ENCODE peak calls at places on chromosomes 12 and 14, in nine cellular contexts. F is dermis microvascular lymphatic vessel endothelial cell; I is BJ; C is immature natural killer cell; L is activated naive CD4-positive, alpha-beta T cell treated with anti-CD3 and anti-CD28 coated beads, Interleukin-2, amount 10 ng/mL, durations not matched to agents 7 days and 5 days; D is CD4-positive, CD25-positive, alpha-beta regulatory T cell; N is CD8-positive, alpha-beta T cell; P is tibial nerve; H is RPMI8226. E is an unnamed sample.

GRCh38 chr14:69039287-69039628 is 60.2 kb upstream of the ACTN1 start:
- DNase-seq in F (peak), I (no peak), C (no peak), L (no peak), D (no peak), N (no peak), P (no peak), H (no peak), E (no peak)

GRCh38 chr14:102927346-102927877 is 4.9 kb downstream of the AMN start:
- DNase-seq in F (no peak), I (no peak), C (no peak), L (no peak), D (no peak), N (no peak), P (no peak), H (no peak), E (no peak)

GRCh38 chr12:84397279-84397678 is 515.3 kb downstream of the SLC6A15 start:
- DNase-seq in F (no peak), I (no peak), C (no peak), L (no peak), D (no peak), N (no peak), P (no peak), H (no peak), E (no peak)

GRCh38 chr12:3418609-3419469 is 72.2 kb upstream of the PRMT8 start:
- DNase-seq in F (no peak), I (no peak), C (no peak), L (no peak), D (no peak), N (no peak), P (no peak), H (no peak), E (no peak)

GRCh38 chr14:52266782-52267181 is 716 bp upstream of the PTGDR start:
- DNase-seq in F (no peak), I (no peak), C (no peak), L (no peak), D (no peak), N (no peak), P (no peak), H (no peak), E (no peak)

GRCh38 chr14:50045039-50045711 is 71.2 kb downstream of the VCPKMT start:
- DNase-seq in F (peak), I (peak), C (peak), L (peak), D (peak), N (peak), P (peak), H (peak), E (peak)

GRCh38 chr14:70882771-70883492 is 24.3 kb upstream of the PCNX1 start:
- DNase-seq in F (peak), I (no peak), C (no peak), L (no peak), D (no peak), N (no peak), P (no peak), H (peak), E (peak)

GRCh38 chr14:82449926-82450325 is 916.3 kb upstream of the SEL1L start:
- DNase-seq in F (no peak), I (no peak), C (no peak), L (no peak), D (no peak), N (no peak), P (no peak), H (no peak), E (no peak)

GRCh38 chr12:94849411-94849976 is 154.0 kb downstream of the NDUFA12 start:
- DNase-seq in F (no peak), I (no peak), C (no peak), L (no peak), D (no peak), N (no peak), P (no peak), H (no peak), E (no peak)

GRCh38 chr12:50620050-50620974 is 115.5 kb downstream of the DIP2B start:
- DNase-seq in F (no peak), I (peak), C (no peak), L (no peak), D (peak), N (no peak), P (no peak), H (no peak), E (peak)

GRCh38 chr12:132286912-132287311 is 42.5 kb downstream of the GALNT9 start:
- DNase-seq in F (no peak), I (no peak), C (no peak), L (no peak), D (no peak), N (no peak), P (no peak), H (no peak), E (no peak)

GRCh38 chr14:56570295-56570694 is 9.3 kb upstream of the TMEM260 start:
- DNase-seq in F (no peak), I (no peak), C (no peak), L (no peak), D (no peak), N (no peak), P (no peak), H (no peak), E (no peak)

GRCh38 chr14:66403183-66403582 is 83.0 kb upstream of the CCDC196 start:
- DNase-seq in F (peak), I (no peak), C (no peak), L (no peak), D (peak), N (no peak), P (no peak), H (peak), E (peak)

GRCh38 chr12:64256166-64256800 is 34.2 kb upstream of the KICS2 start:
- DNase-seq in F (peak), I (no peak), C (peak), L (no peak), D (peak), N (no peak), P (no peak), H (peak), E (peak)

GRCh38 chr12:123091756-123092155 is 59.1 kb downstream of the PITPNM2 start:
- DNase-seq in F (no peak), I (no peak), C (no peak), L (no peak), D (no peak), N (no peak), P (no peak), H (no peak), E (no peak)

GRCh38 chr12:69616025-69616424 is 5.3 kb upstream of the LRRC10 start:
- DNase-seq in F (no peak), I (no peak), C (no peak), L (no peak), D (no peak), N (no peak), P (no peak), H (no peak), E (peak)

GRCh38 chr14:36222952-36223468 is 46.5 kb upstream of the PTCSC3 start:
- DNase-seq in F (no peak), I (no peak), C (no peak), L (no peak), D (no peak), N (no peak), P (no peak), H (no peak), E (no peak)

GRCh38 chr12:6784292-6784691 is 5.0 kb upstream of the CD4 start:
- DNase-seq in F (no peak), I (no peak), C (no peak), L (no peak), D (no peak), N (no peak), P (no peak), H (no peak), E (no peak)

GRCh38 chr12:12572659-12573058 is 10.0 kb upstream of the DUSP16 start:
- DNase-seq in F (no peak), I (no peak), C (no peak), L (no peak), D (no peak), N (no peak), P (no peak), H (no peak), E (no peak)

GRCh38 chr14:71206123-71206522 is 298.9 kb downstream of the PCNX1 start:
- DNase-seq in F (no peak), I (no peak), C (no peak), L (no peak), D (no peak), N (no peak), P (no peak), H (no peak), E (no peak)